ENCODE peak calls at places on chromosomes 16 and 17, in ten cellular contexts. K, Z, Y, G, Q, J, I, E, M and L are unnamed samples.

GRCh38 chr17:146546-146945 is 9.2 kb downstream of the SCGB1C2 start:
- DNase-seq in J (no peak), G (no peak), I (no peak), M (no peak), E (no peak), Q (no peak), Y (no peak), Z (no peak), K (no peak), L (no peak)

GRCh38 chr16:28126684-28127620 is 63.4 kb upstream of the GSG1L start:
- DNase-seq in Q (no peak), I (no peak), K (no peak), G (peak; percentile 22), J (no peak), E (no peak), Z (no peak), Y (no peak), M (no peak), L (no peak)

GRCh38 chr16:68458101-68458500 is 9.8 kb upstream of the SMPD3 start:
- DNase-seq in G (no peak), J (no peak), Y (no peak), M (no peak), K (no peak), E (no peak), Z (no peak), Q (no peak), I (no peak), L (no peak)

GRCh38 chr17:77049440-77049839 is 91.3 kb upstream of the SEC14L1 start:
- DNase-seq in E (no peak), K (no peak), I (peak; percentile 88), Y (no peak), Z (peak; percentile 8), Q (no peak), G (peak; percentile 16), J (peak; percentile 36), M (peak; percentile 88), L (no peak)

GRCh38 chr17:32519769-32520701 is 33.2 kb downstream of the CDK5R1 start:
- DNase-seq in Q (no peak), M (peak; percentile 69), Z (no peak), E (no peak), K (no peak), J (peak; percentile 45), I (peak; percentile 75), Y (no peak), G (peak; percentile 65), L (no peak)

GRCh38 chr16:1787322-1788094 is 4.7 kb downstream of the NUBP2 start:
- DNase-seq in Y (no peak), K (no peak), G (no peak), M (no peak), Z (no peak), J (no peak), E (no peak), I (no peak), Q (no peak), L (no peak)

GRCh38 chr16:13390093-13390985 is 488.9 kb downstream of the SHISA9 start:
- DNase-seq in I (no peak), Z (no peak), K (no peak), J (no peak), E (no peak), Y (no peak), G (peak; percentile 88), Q (no peak), M (peak; percentile 51), L (no peak)

GRCh38 chr16:87705780-87706277 is 60.0 kb downstream of the KLHDC4 start:
- DNase-seq in M (peak; percentile 59), G (no peak), I (no peak), Z (no peak), J (no peak), E (no peak), Q (no peak), Y (no peak), K (no peak), L (no peak)

GRCh38 chr17:34257299-34257985 is 2.4 kb downstream of the CCL2 start:
- DNase-seq in Q (no peak), Z (no peak), M (no peak), K (no peak), G (no peak), I (no peak), E (no peak), Y (no peak), J (peak; percentile 38), L (no peak)

GRCh38 chr17:282000-282911 is 70.4 kb downstream of the RPH3AL start:
- DNase-seq in G (no peak), M (no peak), E (no peak), Y (no peak), Z (no peak), Q (no peak), I (no peak), K (no peak), J (no peak), L (no peak)

GRCh38 chr17:77457572-77458201 is 316.9 kb downstream of the SEC14L1 start:
- DNase-seq in Q (no peak), I (no peak), M (no peak), E (no peak), J (no peak), G (no peak), Y (no peak), K (no peak), Z (no peak), L (no peak)

GRCh38 chr17:81713004-81713555 is 996 bp downstream of the SLC25A10 start:
- DNase-seq in K (no peak), J (peak; percentile 27), I (no peak), Q (no peak), G (no peak), E (no peak), Z (no peak), M (no peak), Y (no peak), L (no peak)

GRCh38 chr17:74012465-74012864 is 191.0 kb upstream of the RPL38 start:
- DNase-seq in I (no peak), Y (no peak), Z (no peak), E (no peak), G (no peak), K (no peak), J (no peak), Q (peak; percentile 62), M (peak; percentile 88), L (no peak)

GRCh38 chr17:56699186-56699895 is 105.8 kb downstream of the NOG start:
- DNase-seq in J (peak; percentile 100), Q (no peak), G (no peak), I (no peak), K (no peak), Y (peak; percentile 72), E (peak; percentile 96), M (no peak), Z (peak; percentile 74), L (peak; percentile 85)

GRCh38 chr16:2206780-2207433 is 1.7 kb downstream of the MLST8 start:
- DNase-seq in M (no peak), Z (no peak), Q (no peak), E (no peak), Y (no peak), G (no peak), I (no peak), K (no peak), J (no peak), L (no peak)

GRCh38 chr16:2835638-2836493 is 5.8 kb downstream of the ZG16B start:
- DNase-seq in Z (peak; percentile 72), M (no peak), J (peak; percentile 97), K (no peak), Y (peak; percentile 48), Q (no peak), E (peak; percentile 90), G (no peak), I (no peak), L (peak; percentile 96)

GRCh38 chr17:8883353-8883752 is 15.9 kb upstream of the PIK3R6 start:
- DNase-seq in Y (no peak), Z (no peak), K (no peak), G (no peak), Q (no peak), M (no peak), I (no peak), E (no peak), J (no peak), L (no peak)

GRCh38 chr16:30609002-30609927 is 924 bp downstream of the ZNF689 start:
- DNase-seq in E (peak; percentile 18), Y (no peak), I (peak; percentile 5), Q (peak; percentile 65), J (peak; percentile 38), G (peak; percentile 56), M (peak; percentile 65), K (no peak), Z (no peak), L (no peak)

GRCh38 chr17:6756425-6757012 is 673 bp downstream of the XAF1 start:
- DNase-seq in E (no peak), M (no peak), K (no peak), G (no peak), Y (no peak), Q (no peak), I (no peak), Z (no peak), J (peak; percentile 29), L (no peak)

GRCh38 chr16:78932395-78932794 is 668.1 kb downstream of the MAF start:
- DNase-seq in K (no peak), J (no peak), G (no peak), Q (no peak), I (no peak), M (peak; percentile 14), Y (no peak), E (no peak), Z (no peak), L (no peak)

GRCh38 chr17:16486373-16487250 is 5.4 kb downstream of the LRRC75A start:
- DNase-seq in M (peak; percentile 96), Y (peak; percentile 8), G (no peak), E (peak; percentile 40), Z (peak; percentile 58), Q (peak; percentile 71), J (peak; percentile 79), K (no peak), I (peak; percentile 80), L (peak; percentile 27)

GRCh38 chr16:4517812-4518211 is 20.8 kb downstream of the CDIP1 start:
- DNase-seq in E (peak; percentile 37), Q (peak; percentile 77), I (no peak), K (no peak), Y (no peak), M (peak; percentile 39), Z (no peak), G (peak; percentile 32), J (peak; percentile 38), L (no peak)

GRCh38 chr17:16104189-16104588 is 104.6 kb downstream of the TTC19 start:
- DNase-seq in E (no peak), J (no peak), Z (no peak), Q (no peak), M (no peak), G (no peak), Y (no peak), I (no peak), K (no peak), L (no peak)

GRCh38 chr17:33709881-33710280 is 416.8 kb upstream of the ASIC2 start:
- DNase-seq in E (no peak), Z (no peak), J (no peak), Y (no peak), I (no peak), K (no peak), Q (no peak), G (no peak), M (no peak), L (no peak)

GRCh38 chr16:47826070-47826469 is 329.7 kb downstream of the ABCC12 start:
- DNase-seq in K (no peak), G (no peak), E (no peak), J (no peak), I (no peak), M (no peak), Y (no peak), Z (no peak), Q (no peak), L (no peak)

GRCh38 chr17:50258647-50259483 is 15.4 kb upstream of the TMEM92 start:
- DNase-seq in Y (peak; percentile 69), Z (peak; percentile 65), K (no peak), J (no peak), Q (no peak), I (no peak), E (no peak), G (no peak), M (no peak), L (peak; percentile 58)

GRCh38 chr17:82911822-82912221 is 72.0 kb upstream of the ZNF750 start:
- DNase-seq in Y (no peak), I (no peak), Q (no peak), J (no peak), G (no peak), M (no peak), E (no peak), K (no peak), Z (no peak), L (no peak)

GRCh38 chr17:42541041-42541833 is 5.2 kb downstream of the NAGLU start:
- DNase-seq in M (no peak), G (no peak), E (no peak), I (no peak), Y (no peak), J (no peak), K (no peak), Z (no peak), Q (no peak), L (no peak)